ENCODE peak calls at places on chromosome 1, in seven cellular contexts. U is NCI-H2029; V is activated T-helper 1 cell treated with Interleukin-2 at 50 U/mL for 16 hours; F is fibroblast of the conjunctiva; Y is activated CD8-positive, alpha-beta memory T cell treated with anti-CD3 and anti-CD28 coated beads for 4 hours; R is occipital lobe; W is GM20000. T is an unnamed sample.

GRCh38 chr1:165143437-165144065 is 213.0 kb downstream of the LMX1A start:
- DNase-seq in U (peak; percentile 32), V (no peak), F (no peak), Y (no peak), R (no peak), W (peak; percentile 16), T (peak; percentile 61)

GRCh38 chr1:180003026-180003695 is 48.6 kb downstream of the CEP350 start:
- DNase-seq in U (no peak), V (no peak), F (no peak), Y (no peak), R (no peak), W (peak; percentile 24), T (peak; percentile 29)

GRCh38 chr1:208098758-208099157 is 145.4 kb downstream of the PLXNA2 start:
- DNase-seq in U (no peak), V (no peak), F (no peak), Y (no peak), R (no peak), W (no peak), T (no peak)

GRCh38 chr1:14894811-14895524 is 258.6 kb upstream of the TMEM51 start:
- DNase-seq in U (no peak), V (no peak), F (no peak), Y (no peak), R (peak; percentile 20), W (no peak), T (no peak)

GRCh38 chr1:232352956-232353355 is 277.0 kb downstream of the SIPA1L2 start:
- DNase-seq in U (no peak), V (no peak), F (no peak), Y (no peak), R (no peak), W (no peak), T (no peak)

GRCh38 chr1:235993652-235994051 is 71.2 kb downstream of the NID1 start:
- DNase-seq in U (no peak), V (no peak), F (no peak), Y (no peak), R (no peak), W (no peak), T (no peak)

GRCh38 chr1:84634536-84635205 is 55.6 kb downstream of the SSX2IP start:
- DNase-seq in U (no peak), V (no peak), F (no peak), Y (no peak), R (no peak), W (no peak), T (no peak)

GRCh38 chr1:54016343-54017282 is 1.4 kb downstream of the LDLRAD1 start:
- DNase-seq in U (peak; percentile 100), V (no peak), F (peak; percentile 10), Y (no peak), R (no peak), W (peak; percentile 14), T (no peak)

GRCh38 chr1:65762081-65762862 is 30.4 kb upstream of the PDE4B start:
- DNase-seq in U (no peak), V (no peak), F (no peak), Y (no peak), R (no peak), W (no peak), T (no peak)

GRCh38 chr1:25562101-25562927 is 18.9 kb downstream of the LDLRAP1 start:
- DNase-seq in U (peak; percentile 39), V (peak; percentile 81), F (no peak), Y (peak; percentile 46), R (no peak), W (peak; percentile 86), T (peak; percentile 82)

GRCh38 chr1:29503441-29503840 is 267.1 kb downstream of the PTPRU start:
- DNase-seq in U (peak; percentile 88), V (no peak), F (no peak), Y (no peak), R (no peak), W (no peak), T (no peak)

GRCh38 chr1:117060441-117061317 is 553 bp downstream of the TTF2 start:
- DNase-seq in U (peak; percentile 9), V (no peak), F (no peak), Y (no peak), R (no peak), W (peak; percentile 40), T (peak; percentile 53)

GRCh38 chr1:14924455-14925325 is 228.9 kb upstream of the TMEM51 start:
- DNase-seq in U (no peak), V (no peak), F (no peak), Y (no peak), R (peak; percentile 51), W (peak; percentile 73), T (no peak)

T was measured in NAMALWA.